ENCODE peak calls at places on chromosome 15, in ten cellular contexts. I, R, Q, F, E, Z, U, K, Y and J are unnamed samples.
A peak's percentile ranks its signal among the peaks of the same experiment; 100 is the strongest.

GRCh38 chr15:45409596-45409995 is 31.3 kb upstream of the GATM start:
- DNase-seq in Y (no peak), F (no peak), E (no peak), R (no peak), I (no peak), K (no peak), U (no peak), Q (no peak), Z (no peak), J (no peak)

GRCh38 chr15:74754593-74755215 is 6.1 kb downstream of the CYP1A2 start:
- DNase-seq in E (no peak), Y (no peak), R (peak; percentile 57), Z (no peak), Q (no peak), I (no peak), U (no peak), K (no peak), F (no peak), J (no peak)

GRCh38 chr15:70170096-70170699 is 72.5 kb upstream of the TLE3 start:
- DNase-seq in K (no peak), F (no peak), E (no peak), I (no peak), R (no peak), Y (no peak), U (no peak), Q (no peak), Z (no peak), J (no peak)

GRCh38 chr15:82572311-82572710 is 32.1 kb upstream of the RPS17 start:
- DNase-seq in Q (no peak), R (no peak), Z (no peak), E (no peak), Y (no peak), F (no peak), I (no peak), K (no peak), U (no peak), J (no peak)

GRCh38 chr15:90436952-90437351 is 48.9 kb downstream of the IQGAP1 start:
- DNase-seq in Q (no peak), U (no peak), R (peak; percentile 59), E (no peak), I (no peak), F (no peak), K (no peak), Z (no peak), Y (no peak), J (no peak)

GRCh38 chr15:40911139-40911538 is 16.9 kb downstream of the VPS18 start:
- DNase-seq in R (no peak), Y (no peak), F (no peak), Z (no peak), E (no peak), U (no peak), I (no peak), Q (no peak), K (no peak), J (no peak)

GRCh38 chr15:80242132-80242769 is 9.8 kb downstream of the CTXND1 start:
- DNase-seq in K (no peak), Q (no peak), I (peak; percentile 32), F (peak; percentile 75), U (no peak), R (peak; percentile 10), E (peak; percentile 55), Y (peak; percentile 31), Z (peak; percentile 12), J (no peak)

GRCh38 chr15:60713096-60714084 is 234.4 kb upstream of the ICE2 start:
- DNase-seq in Q (no peak), U (no peak), Z (no peak), Y (no peak), K (no peak), R (no peak), E (no peak), I (no peak), F (no peak), J (no peak)

GRCh38 chr15:52262364-52262763 is 33.2 kb downstream of the MYO5C start:
- DNase-seq in Q (no peak), E (peak; percentile 27), U (no peak), Z (no peak), Y (no peak), K (no peak), I (no peak), R (no peak), F (no peak), J (no peak)

GRCh38 chr15:86040360-86041095 is 39.1 kb upstream of the AGBL1 start:
- DNase-seq in E (no peak), R (no peak), F (no peak), I (no peak), Y (no peak), Z (no peak), K (no peak), U (no peak), Q (no peak), J (no peak)

GRCh38 chr15:62904511-62904910 is 138.0 kb upstream of the TPM1 start:
- DNase-seq in E (no peak), R (no peak), U (no peak), K (no peak), Q (no peak), Y (no peak), Z (no peak), F (no peak), I (no peak), J (no peak)

GRCh38 chr15:70140543-70141375 is 43.0 kb upstream of the TLE3 start:
- DNase-seq in U (no peak), Y (peak; percentile 56), K (no peak), Q (no peak), E (peak; percentile 59), R (peak; percentile 43), I (peak; percentile 29), F (no peak), Z (peak; percentile 18), J (peak; percentile 24)

GRCh38 chr15:65402971-65403370 is 19.8 kb downstream of the IGDCC4 start:
- DNase-seq in Y (no peak), U (no peak), R (no peak), K (no peak), I (no peak), Z (no peak), E (no peak), Q (no peak), F (no peak), J (no peak)

GRCh38 chr15:101188517-101189340 is 63.1 kb downstream of the CHSY1 start:
- DNase-seq in E (peak; percentile 71), K (no peak), Z (no peak), I (no peak), Q (no peak), Y (no peak), F (no peak), R (no peak), U (no peak), J (no peak)

GRCh38 chr15:76431936-76432335 is 95.4 kb downstream of the ISL2 start:
- DNase-seq in R (no peak), E (no peak), F (no peak), Z (no peak), U (no peak), Q (no peak), I (no peak), K (no peak), Y (no peak), J (no peak)

GRCh38 chr15:77818484-77819270 is 186.0 kb upstream of the LINGO1 start:
- DNase-seq in U (no peak), Y (no peak), Q (no peak), K (no peak), I (no peak), Z (no peak), E (no peak), F (no peak), R (no peak), J (no peak)

GRCh38 chr15:33956397-33956796 is 11.9 kb upstream of the CHRM5 start:
- DNase-seq in Y (no peak), F (no peak), K (no peak), U (no peak), R (no peak), E (no peak), Z (no peak), Q (no peak), I (no peak), J (no peak)

GRCh38 chr15:95875141-95875643 is 455.3 kb upstream of the NR2F2 start:
- DNase-seq in I (peak; percentile 57), E (no peak), K (no peak), R (peak; percentile 40), Q (no peak), Y (no peak), Z (no peak), U (no peak), F (no peak), J (no peak)

GRCh38 chr15:81297580-81298575 is 26.1 kb downstream of the STARD5 start:
- DNase-seq in Q (peak; percentile 24), F (no peak), Y (no peak), U (no peak), R (no peak), K (no peak), E (no peak), Z (no peak), I (no peak), J (no peak)

GRCh38 chr15:88637841-88638625 is 783 bp upstream of the ISG20 start:
- DNase-seq in F (no peak), R (no peak), K (no peak), Z (no peak), U (no peak), Q (no peak), I (no peak), Y (no peak), E (no peak), J (no peak)

GRCh38 chr15:86644319-86644718 is 564.6 kb downstream of the AGBL1 start:
- DNase-seq in F (no peak), Z (no peak), Q (no peak), U (no peak), Y (no peak), I (no peak), K (no peak), R (no peak), E (no peak), J (no peak)

GRCh38 chr15:75350601-75351331 is 3.9 kb downstream of the NEIL1 start:
- DNase-seq in K (no peak), U (no peak), E (no peak), Q (no peak), I (no peak), R (no peak), F (no peak), Y (no peak), Z (no peak), J (no peak)

GRCh38 chr15:36362508-36362907 is 216.9 kb upstream of the CDIN1 start:
- DNase-seq in R (no peak), U (no peak), I (no peak), F (no peak), K (no peak), Y (no peak), Q (no peak), E (no peak), Z (no peak), J (no peak)

GRCh38 chr15:44308415-44308814 is 19.9 kb downstream of the GOLM2 start:
- DNase-seq in U (no peak), R (no peak), Y (no peak), Q (peak; percentile 37), Z (peak; percentile 20), E (peak; percentile 54), I (no peak), K (no peak), F (no peak), J (no peak)

GRCh38 chr15:100690786-100691160 is 88.4 kb downstream of the ASB7 start:
- DNase-seq in I (no peak), K (peak; percentile 52), Q (no peak), Z (no peak), E (no peak), Y (peak; percentile 77), R (no peak), U (no peak), F (no peak), J (no peak)